ENCODE peak calls at places on chromosomes 4 and X, in five cellular contexts. S is cardiac muscle cell, O is AG09309, X is neural progenitor cell, C is tibial artery. Y is an unnamed sample.
A peak's percentile ranks its signal among the peaks of the same experiment; 100 is the strongest.

GRCh38 chr4:133865606-133866327 is 335.8 kb downstream of the PABPC4L start:
- DNase-seq in X (peak; percentile 30), C (no peak), O (no peak), S (peak; percentile 96), Y (peak; percentile 7)

GRCh38 chr4:9921326-9921725 is 100.0 kb downstream of the SLC2A9 start:
- DNase-seq in X (peak; percentile 77), C (no peak), O (no peak), S (no peak), Y (no peak)

GRCh38 chr4:28792917-28793597 is 1927.1 kb upstream of the PCDH7 start:
- DNase-seq in X (no peak), S (no peak), O (no peak), C (no peak), Y (no peak)

GRCh38 chrX:21840199-21840557 is 761 bp downstream of the MBTPS2 start:
- DNase-seq in S (peak; percentile 10), X (no peak), C (no peak), O (no peak), Y (no peak)

GRCh38 chrX:19389217-19389616 is 45.5 kb downstream of the PDHA1 start:
- DNase-seq in X (no peak), O (no peak), C (no peak), S (no peak), Y (no peak)

GRCh38 chr4:81218206-81218605 is 3.2 kb upstream of the PRKG2 start:
- DNase-seq in C (no peak), S (no peak), X (no peak), O (no peak), Y (no peak)

GRCh38 chrX:135112096-135112729 is 8.1 kb downstream of the ETDB start:
- DNase-seq in O (peak; percentile 2), S (peak; percentile 50), C (no peak), X (peak; percentile 31), Y (peak; percentile 53)

GRCh38 chrX:38880460-38880859 is 79.2 kb downstream of the MID1IP1 start:
- DNase-seq in X (no peak), S (no peak), O (no peak), C (no peak), Y (peak; percentile 20)

GRCh38 chr4:172683016-172683415 is 485.6 kb upstream of the GALNT7 start:
- DNase-seq in S (no peak), O (no peak), C (no peak), X (no peak), Y (no peak)

GRCh38 chr4:102234243-102234838 is 110.9 kb downstream of the SLC39A8 start:
- DNase-seq in O (no peak), X (no peak), S (no peak), C (no peak), Y (no peak)

GRCh38 chrX:41014776-41015175 is 70.5 kb upstream of the USP9X start:
- DNase-seq in C (no peak), O (no peak), S (peak; percentile 11), X (no peak), Y (no peak)

GRCh38 chr4:140884431-140885058 is 128.4 kb upstream of the TBC1D9 start:
- DNase-seq in C (no peak), S (peak; percentile 86), O (peak; percentile 55), X (peak; percentile 89), Y (peak; percentile 42)

GRCh38 chrX:13373027-13373806 is 53.4 kb upstream of the ATXN3L start:
- DNase-seq in C (no peak), S (no peak), O (no peak), X (no peak), Y (no peak)

GRCh38 chr4:118360101-118360500 is 7.3 kb upstream of the PRSS12 start:
- DNase-seq in O (no peak), X (no peak), S (no peak), C (no peak), Y (no peak)

GRCh38 chr4:147769386-147769785 is 37.5 kb downstream of the ARHGAP10 start:
- DNase-seq in C (no peak), S (no peak), X (no peak), O (no peak), Y (no peak)

GRCh38 chr4:25299476-25300203 is 12.9 kb upstream of the ZCCHC4 start:
- DNase-seq in C (no peak), O (no peak), S (no peak), X (no peak), Y (peak; percentile 71)

GRCh38 chr4:28926156-28926555 is 1794.0 kb upstream of the PCDH7 start:
- DNase-seq in C (no peak), X (no peak), S (no peak), O (no peak), Y (no peak)

GRCh38 chrX:47138171-47138570 is 6.3 kb downstream of the NDUFB11 start:
- DNase-seq in C (no peak), X (no peak), S (no peak), O (no peak), Y (no peak)

GRCh38 chr4:127622923-127623754 is 9.6 kb upstream of the INTU start:
- DNase-seq in O (no peak), S (peak; percentile 43), C (no peak), X (peak; percentile 87), Y (peak; percentile 18)

GRCh38 chrX:151153086-151153485 is 23.3 kb upstream of the GPR50 start:
- DNase-seq in X (peak; percentile 77), O (peak; percentile 13), S (peak; percentile 7), C (no peak), Y (no peak)

GRCh38 chr4:22338806-22339205 is 177.1 kb downstream of the ADGRA3 start:
- DNase-seq in X (no peak), S (peak; percentile 1), C (no peak), O (no peak), Y (no peak)

GRCh38 chr4:187006189-187006618 is 282.5 kb upstream of the FAT1 start:
- DNase-seq in O (peak; percentile 46), S (peak; percentile 75), C (no peak), X (no peak), Y (no peak)

GRCh38 chr4:1950369-1950768 is 58.4 kb downstream of the NELFA start:
- DNase-seq in C (no peak), O (no peak), X (no peak), S (no peak), Y (no peak)

GRCh38 chr4:6470502-6471302 is 1.7 kb downstream of the PPP2R2C start:
- DNase-seq in C (peak; percentile 65), S (peak; percentile 64), X (peak; percentile 66), O (no peak), Y (peak; percentile 33)
- H3K4me3 ChIP-seq in C (peak overlapping the region; percentile 40), S (peak overlapping the region; percentile 29), X (peak overlapping the region; percentile 68), O (peak overlapping the region; percentile 34), Y (no peak overlapping the region)

GRCh38 chrX:7815166-7815565 is 27.8 kb upstream of the VCX start:
- DNase-seq in X (no peak), O (no peak), S (no peak), C (no peak), Y (no peak)
- H3K4me3 ChIP-seq in X (no peak overlapping the region), O (no peak overlapping the region), S (no peak overlapping the region), C (no peak overlapping the region), Y (no peak overlapping the region)

GRCh38 chr4:7872264-7872771 is 67.3 kb downstream of the AFAP1 start:
- DNase-seq in C (no peak), S (peak; percentile 80), O (peak; percentile 84), X (no peak), Y (peak; percentile 85)
- H3K4me3 ChIP-seq in C (no peak overlapping the region), S (no peak overlapping the region), O (no peak overlapping the region), X (no peak overlapping the region), Y (no peak overlapping the region)

GRCh38 chrX:154981116-154981411 is 41.5 kb downstream of the F8 start:
- DNase-seq in O (no peak), X (no peak), S (no peak), C (no peak), Y (no peak)
- H3K4me3 ChIP-seq in O (no peak overlapping the region), X (no peak overlapping the region), S (no peak overlapping the region), C (no peak overlapping the region), Y (no peak overlapping the region)

DNA sequence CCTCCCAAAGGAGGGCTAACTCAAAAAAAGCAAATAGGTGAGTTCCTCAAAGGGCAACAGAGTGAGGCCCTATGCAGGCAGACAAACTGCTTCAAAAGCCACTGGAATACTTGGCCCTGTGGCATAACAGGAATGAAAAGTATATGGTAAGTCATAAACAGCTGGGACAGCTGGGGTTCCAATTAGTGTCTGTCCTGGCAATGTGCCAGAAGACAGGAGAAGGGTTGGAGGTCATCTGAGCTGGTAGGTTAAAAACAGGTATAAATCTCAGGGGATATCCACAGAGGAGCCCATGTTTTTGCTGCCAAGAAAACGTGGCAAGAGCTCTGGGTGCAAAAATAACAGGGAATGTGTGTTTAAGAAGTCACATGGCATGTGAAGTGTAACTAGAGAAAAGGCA is 111.6 kb downstream of the APOOL start:
- DNase-seq in C (no peak), O (no peak), X (no peak), S (no peak), Y (no peak)
- H3K4me3 ChIP-seq in C (no peak overlapping the region), O (no peak overlapping the region), X (no peak overlapping the region), S (no peak overlapping the region), Y (no peak overlapping the region)

GRCh38 chr4:124386163-124386562 is 326.4 kb downstream of the ANKRD50 start:
- DNase-seq in S (peak; percentile 36), O (no peak), C (no peak), X (no peak), Y (no peak)
- H3K4me3 ChIP-seq in S (no peak overlapping the region), O (no peak overlapping the region), C (no peak overlapping the region), X (no peak overlapping the region), Y (no peak overlapping the region)

GRCh38 chr4:36651253-36651652 is 369.8 kb downstream of the DTHD1 start:
- DNase-seq in O (no peak), X (no peak), S (no peak), C (no peak), Y (no peak)
- H3K4me3 ChIP-seq in O (no peak overlapping the region), X (no peak overlapping the region), S (no peak overlapping the region), C (no peak overlapping the region), Y (no peak overlapping the region)